ENCODE peak calls at places on chromosomes 6 and 20, in four cellular contexts. I, C, S and V are unnamed samples.

GRCh38 chr20:38278150-38278549 is 17.6 kb upstream of the KIAA1755 start:
- DNase-seq in I (no peak), C (no peak), S (no peak), V (no peak)

GRCh38 chr6:41097467-41098090 is 24.8 kb downstream of the NFYA start:
- DNase-seq in I (no peak), C (no peak), S (no peak), V (peak; percentile 71)

GRCh38 chr6:45982280-45983036 is 33.2 kb downstream of the CLIC5 start:
- DNase-seq in I (no peak), C (no peak), S (no peak), V (no peak)

GRCh38 chr6:135851442-135852271 is at the start of gene PDE7B:
- DNase-seq in I (peak; percentile 84), C (peak; percentile 83), S (peak; percentile 92), V (peak; percentile 99)

GRCh38 chr6:169863149-169863525 is 111.7 kb downstream of the ERMARD start:
- DNase-seq in I (no peak), C (peak; percentile 23), S (no peak), V (no peak)

GRCh38 chr20:61094581-61094980 is 157.5 kb upstream of the CDH4 start:
- DNase-seq in I (no peak), C (no peak), S (no peak), V (no peak)

GRCh38 chr6:122081921-122082320 is 317.5 kb upstream of the HSF2 start:
- DNase-seq in I (no peak), C (no peak), S (no peak), V (no peak)

GRCh38 chr6:16409531-16410441 is 171.4 kb downstream of the GMPR start:
- DNase-seq in I (peak; percentile 67), C (peak; percentile 89), S (peak; percentile 28), V (peak; percentile 86)

GRCh38 chr20:31811796-31812728 is 7.1 kb upstream of the MYLK2 start:
- DNase-seq in I (no peak), C (peak; percentile 89), S (no peak), V (peak; percentile 39)

GRCh38 chr6:164753517-164753916 is 555.9 kb downstream of the C6orf118 start:
- DNase-seq in I (no peak), C (no peak), S (no peak), V (peak; percentile 28)

GRCh38 chr6:89085409-89086012 is 5.0 kb downstream of the PNRC1 start:
- DNase-seq in I (no peak), C (no peak), S (no peak), V (no peak)

GRCh38 chr6:142698751-142699150 is 246.2 kb downstream of the HIVEP2 start:
- DNase-seq in I (no peak), C (no peak), S (no peak), V (no peak)

GRCh38 chr6:1436334-1437306 is 47.2 kb downstream of the FOXF2 start:
- DNase-seq in I (no peak), C (peak; percentile 95), S (peak; percentile 72), V (peak; percentile 64)

GRCh38 chr6:136319732-136320131 is 30.1 kb upstream of the BCLAF1 start:
- DNase-seq in I (no peak), C (no peak), S (no peak), V (no peak)

GRCh38 chr20:11777861-11778570 is 139.7 kb upstream of the BTBD3 start:
- DNase-seq in I (no peak), C (peak; percentile 14), S (no peak), V (peak; percentile 80)

GRCh38 chr6:158843751-158844683 is 24.8 kb upstream of the EZR start:
- DNase-seq in I (no peak), C (no peak), S (no peak), V (no peak)

GRCh38 chr6:101266063-101266462 is 127.4 kb upstream of the GRIK2 start:
- DNase-seq in I (no peak), C (no peak), S (no peak), V (no peak)

GRCh38 chr6:128759901-128760300 is 123.0 kb upstream of the LAMA2 start:
- DNase-seq in I (peak; percentile 55), C (no peak), S (no peak), V (no peak)

GRCh38 chr6:3410385-3411360 is 46.2 kb downstream of the SLC22A23 start:
- DNase-seq in I (peak; percentile 60), C (no peak), S (peak; percentile 49), V (peak; percentile 52)

GRCh38 chr6:116246089-116246488 is 7.8 kb downstream of the TSPYL4 start:
- DNase-seq in I (no peak), C (no peak), S (no peak), V (peak; percentile 42)

GRCh38 chr6:50927816-50928215 is 109.1 kb downstream of the TFAP2B start:
- DNase-seq in I (no peak), C (no peak), S (no peak), V (peak; percentile 9)

GRCh38 chr6:60754879-60755278 is 1531.1 kb downstream of the KHDRBS2 start:
- DNase-seq in I (no peak), C (no peak), S (no peak), V (no peak)

GRCh38 chr20:5463007-5463686 is 146.4 kb upstream of the PROKR2 start:
- DNase-seq in I (no peak), C (no peak), S (no peak), V (no peak)

GRCh38 chr6:105181981-105182515 is 2.2 kb upstream of the POPDC3 start:
- DNase-seq in I (no peak), C (peak; percentile 57), S (no peak), V (no peak)

GRCh38 chr6:3997144-3997770 is 81.7 kb downstream of the FAM217A start:
- DNase-seq in I (no peak), C (peak; percentile 79), S (no peak), V (peak; percentile 79)

GRCh38 chr6:2623348-2623747 is 127.4 kb downstream of the MYLK4 start:
- DNase-seq in I (no peak), C (no peak), S (peak; percentile 99), V (no peak)

GRCh38 chr6:111411978-111412574 is 70.9 kb downstream of the REV3L start:
- DNase-seq in I (no peak), C (no peak), S (no peak), V (no peak)